ENCODE peak calls at places on chromosomes 11 and 22, in five cellular contexts. G is iPS-NIHi11, J is left lung, D is NAMALWA, E is amniotic epithelial cell. Y is an unnamed sample.

GRCh38 chr11:9719949-9720646 is 56.2 kb downstream of the SWAP70 start:
- DNase-seq in G (no peak), J (no peak), D (peak; percentile 57), E (no peak), Y (peak; percentile 75)

GRCh38 chr11:19394525-19395016 is 153.8 kb upstream of the E2F8 start:
- DNase-seq in G (no peak), J (no peak), D (no peak), E (peak; percentile 74), Y (no peak)

GRCh38 chr22:37021710-37022482 is 2.4 kb downstream of the MPST start:
- DNase-seq in G (peak; percentile 80), J (peak; percentile 90), D (peak; percentile 77), E (peak; percentile 29), Y (no peak)

GRCh38 chr11:69645801-69646492 is 5.0 kb downstream of the CCND1 start:
- DNase-seq in G (no peak), J (no peak), D (no peak), E (no peak), Y (peak; percentile 44)

GRCh38 chr11:124402326-124402922 is 3.6 kb upstream of the OR8B3 start:
- DNase-seq in G (peak; percentile 56), J (no peak), D (peak; percentile 73), E (peak; percentile 77), Y (peak; percentile 7)

GRCh38 chr11:116579857-116580727 is 192.7 kb downstream of the BUD13 start:
- DNase-seq in G (peak; percentile 57), J (no peak), D (no peak), E (no peak), Y (no peak)

GRCh38 chr22:28299329-28299728 is 380.3 kb upstream of the PITPNB start:
- DNase-seq in G (no peak), J (no peak), D (no peak), E (no peak), Y (no peak)

GRCh38 chr11:13016415-13016814 is 7.3 kb downstream of the RASSF10 start:
- DNase-seq in G (no peak), J (no peak), D (no peak), E (no peak), Y (peak; percentile 46)

GRCh38 chr11:62025429-62026105 is 58.1 kb upstream of the FTH1 start:
- DNase-seq in G (no peak), J (peak; percentile 78), D (no peak), E (peak; percentile 99), Y (peak; percentile 20)

GRCh38 chr11:45732343-45732742 is 66.9 kb upstream of the CHST1 start:
- DNase-seq in G (no peak), J (no peak), D (no peak), E (no peak), Y (no peak)

GRCh38 chr11:94788396-94788795 is 20.2 kb downstream of the AMOTL1 start:
- DNase-seq in G (no peak), J (no peak), D (no peak), E (no peak), Y (no peak)

GRCh38 chr22:26461188-26461810 is 22.3 kb downstream of the HPS4 start:
- DNase-seq in G (peak; percentile 84), J (no peak), D (no peak), E (peak; percentile 38), Y (peak; percentile 10)

GRCh38 chr22:35839811-35840739 is 122.4 kb downstream of the APOL5 start:
- DNase-seq in G (peak; percentile 88), J (peak; percentile 83), D (peak; percentile 32), E (peak; percentile 98), Y (peak; percentile 95)

GRCh38 chr22:24244144-24244787 is 616 bp downstream of the GGT5 start:
- DNase-seq in G (peak; percentile 1), J (no peak), D (peak; percentile 44), E (peak; percentile 77), Y (no peak)

GRCh38 chr11:130124096-130124495 is 35.5 kb upstream of the ST14 start:
- DNase-seq in G (no peak), J (peak; percentile 93), D (no peak), E (peak; percentile 94), Y (no peak)

GRCh38 chr11:36027731-36028130 is 83.9 kb downstream of the LDLRAD3 start:
- DNase-seq in G (no peak), J (no peak), D (no peak), E (no peak), Y (no peak)

GRCh38 chr11:490186-490929 is 16.7 kb downstream of the RNH1 start:
- DNase-seq in G (peak; percentile 11), J (peak; percentile 69), D (no peak), E (no peak), Y (no peak)

GRCh38 chr22:26442086-26442756 is 13.2 kb downstream of the ASPHD2 start:
- DNase-seq in G (peak; percentile 37), J (no peak), D (no peak), E (no peak), Y (no peak)

GRCh38 chr11:109306322-109306721 is 115.7 kb upstream of the C11orf87 start:
- DNase-seq in G (no peak), J (no peak), D (no peak), E (peak; percentile 90), Y (no peak)

GRCh38 chr11:112304914-112305313 is 44.3 kb upstream of the PLET1 start:
- DNase-seq in G (no peak), J (no peak), D (no peak), E (no peak), Y (no peak)

GRCh38 chr11:109914038-109914437 is 179.2 kb upstream of the ZC3H12C start:
- DNase-seq in G (peak; percentile 29), J (no peak), D (no peak), E (no peak), Y (peak; percentile 62)

GRCh38 chr22:27336151-27337090 is 465.1 kb downstream of the MN1 start:
- DNase-seq in G (no peak), J (no peak), D (no peak), E (peak; percentile 31), Y (no peak)

GRCh38 chr22:22786301-22787115 is 101.1 kb upstream of the IGLL5 start:
- DNase-seq in G (no peak), J (no peak), D (no peak), E (no peak), Y (peak; percentile 97)

GRCh38 chr22:29148036-29148435 is 57.7 kb upstream of the EMID1 start:
- DNase-seq in G (no peak), J (no peak), D (no peak), E (no peak), Y (no peak)

GRCh38 chr11:60700689-60701508 is 1.5 kb downstream of the MS4A8 start:
- DNase-seq in G (peak; percentile 66), J (no peak), D (peak; percentile 57), E (peak; percentile 53), Y (peak; percentile 68)

GRCh38 chr11:73225851-73226250 is 7.8 kb downstream of the P2RY2 start:
- DNase-seq in G (no peak), J (no peak), D (no peak), E (no peak), Y (no peak)

GRCh38 chr22:44755000-44755399 is 2.6 kb downstream of the ARHGAP8 start:
- DNase-seq in G (no peak), J (peak; percentile 35), D (no peak), E (no peak), Y (no peak)

GRCh38 chr22:49966716-49967332 is 6.3 kb downstream of the PIM3 start:
- DNase-seq in G (peak; percentile 9), J (peak; percentile 94), D (no peak), E (peak; percentile 87), Y (no peak)

GRCh38 chr22:33842421-33843094 is 77.7 kb downstream of the LARGE1 start:
- DNase-seq in G (no peak), J (no peak), D (peak; percentile 96), E (no peak), Y (peak; percentile 83)

Y was measured in DMS153.